ENCODE peak calls at places on chromosomes 6 and 20, in eight cellular contexts. V is GM23338; C is endothelial cell; P is skeletal muscle cell; A is activated gamma-delta T cell treated with Interleukin-2 at 50 U/mL for 16 hours; J is stimulated activated CD8-positive, alpha-beta memory T cell treated with anti-CD3 and anti-CD28 coated beads, Interleukin-2, amount 100 ng/mL, for 1 hour; Y is T follicular helper cell; K is CD4-positive, alpha-beta T cell. M is an unnamed sample.

GRCh38 chr6:111057074-111057752 is 30.1 kb upstream of the SLC16A10 start:
- DNase-seq in Y (no peak), V (peak), C (peak), K (no peak), A (no peak), P (no peak), J (no peak), M (peak)

GRCh38 chr6:113057567-113058053 is 710.5 kb downstream of the RFPL4B start:
- DNase-seq in V (no peak), Y (no peak), A (no peak), C (no peak), J (no peak), P (no peak), K (no peak), M (no peak)

GRCh38 chr6:170434114-170434820 is 118.8 kb downstream of the PSMB1 start:
- DNase-seq in C (no peak), V (peak), Y (no peak), A (no peak), K (no peak), P (no peak), J (no peak), M (no peak)

GRCh38 chr20:42792052-42792451 is 397.7 kb downstream of the PTPRT start:
- DNase-seq in V (no peak), J (no peak), C (no peak), Y (no peak), A (no peak), P (no peak), K (no peak), M (no peak)

GRCh38 chr20:39451386-39451785 is 489.2 kb downstream of the DHX35 start:
- DNase-seq in A (no peak), K (no peak), Y (no peak), J (no peak), P (no peak), C (no peak), V (no peak), M (no peak)

GRCh38 chr6:148221580-148221979 is 121.1 kb upstream of the SASH1 start:
- DNase-seq in C (no peak), P (no peak), Y (no peak), V (peak), J (no peak), K (no peak), A (no peak), M (no peak)

GRCh38 chr6:11824986-11825385 is 46.4 kb upstream of the ADTRP start:
- DNase-seq in A (no peak), K (no peak), V (no peak), Y (no peak), P (no peak), C (no peak), J (no peak), M (no peak)

GRCh38 chr6:4093288-4093687 is 14.4 kb upstream of the FAM217A start:
- DNase-seq in V (no peak), J (no peak), P (no peak), Y (no peak), K (no peak), C (no peak), A (no peak), M (no peak)

GRCh38 chr6:160041608-160042007 is 72.7 kb downstream of the IGF2R start:
- DNase-seq in J (no peak), C (no peak), Y (no peak), A (no peak), K (no peak), P (peak), V (no peak), M (no peak)

GRCh38 chr20:3250091-3250504 is 11.1 kb upstream of the SLC4A11 start:
- DNase-seq in P (no peak), J (no peak), V (peak), K (no peak), C (peak), A (no peak), Y (no peak), M (no peak)

GRCh38 chr6:81476881-81477280 is 275.6 kb downstream of the TENT5A start:
- DNase-seq in P (peak), J (no peak), K (no peak), A (no peak), V (no peak), C (no peak), Y (no peak), M (no peak)

GRCh38 chr20:2874456-2874855 is 1.2 kb downstream of the PTPRA start:
- DNase-seq in A (no peak), J (no peak), V (peak), Y (no peak), P (no peak), K (no peak), C (no peak), M (no peak)

GRCh38 chr6:103273048-103273447 is 1586.7 kb downstream of the HACE1 start:
- DNase-seq in Y (no peak), C (no peak), K (no peak), A (no peak), J (no peak), V (peak), P (no peak), M (no peak)

GRCh38 chr20:46552460-46553420 is 2.3 kb upstream of the OCSTAMP start:
- DNase-seq in P (no peak), J (no peak), C (no peak), A (peak), K (no peak), V (no peak), Y (no peak), M (peak)

GRCh38 chr6:22025468-22026159 is 271.2 kb downstream of the PRL start:
- DNase-seq in P (peak), C (peak), J (no peak), Y (no peak), K (no peak), V (peak), A (no peak), M (peak)

GRCh38 chr6:56433119-56433518 is 185.7 kb upstream of the COL21A1 start:
- DNase-seq in A (no peak), P (no peak), C (no peak), V (no peak), J (no peak), K (no peak), Y (no peak), M (no peak)

GRCh38 chr6:150959071-150959637 is 93.7 kb downstream of the MTHFD1L start:
- DNase-seq in C (no peak), J (no peak), Y (no peak), V (no peak), K (no peak), P (no peak), A (no peak), M (no peak)

GRCh38 chr6:20681243-20681684 is 147.0 kb downstream of the CDKAL1 start:
- DNase-seq in A (no peak), V (no peak), K (no peak), Y (no peak), C (no peak), P (no peak), J (no peak), M (no peak)

GRCh38 chr6:119533603-119534279 is 184.2 kb upstream of the MAN1A1 start:
- DNase-seq in A (no peak), C (no peak), Y (no peak), V (no peak), J (no peak), K (no peak), P (peak), M (no peak)

GRCh38 chr20:8912731-8913130 is 156.2 kb upstream of the PLCB4 start:
- DNase-seq in V (no peak), P (no peak), C (no peak), K (no peak), J (no peak), Y (no peak), A (no peak), M (no peak)

GRCh38 chr20:11350126-11351005 is 567.3 kb upstream of the BTBD3 start:
- DNase-seq in J (no peak), K (no peak), P (peak), Y (no peak), V (no peak), A (no peak), C (no peak), M (no peak)

M was measured in GDM1.